ENCODE peak calls at places on chromosomes 2 and 18, in five cellular contexts. Z is activated naive CD4-positive, alpha-beta T cell treated with anti-CD3 and anti-CD28 coated beads, Interleukin-2, amount 50 U/mL, for 72 hours; V is naive thymus-derived CD8-positive, alpha-beta T cell; G is activated B cell treated with CpG ODN at 0.5 μM for 24 hours; X is heart left ventricle. J is an unnamed sample.

GRCh38 chr2:203809084-203809521 is 58.5 kb upstream of the CTLA4 start:
- ATAC-seq in G (no peak), V (no peak), Z (no peak), X (no peak), J (no peak)

GRCh38 chr18:74868461-74868860 is 270.8 kb downstream of the ZNF407 start:
- ATAC-seq in X (peak), G (no peak), V (no peak), Z (no peak), J (no peak)

GRCh38 chr2:131658769-131659131 is 131.1 kb downstream of the CCDC74A start:
- ATAC-seq in Z (no peak), G (no peak), V (no peak), X (no peak), J (no peak)

GRCh38 chr2:44364604-44365003 is 2.9 kb downstream of the CAMKMT start:
- ATAC-seq in G (no peak), V (no peak), Z (no peak), X (no peak), J (no peak)

GRCh38 chr2:199488772-199489400 is 31.1 kb upstream of the SATB2 start:
- ATAC-seq in G (no peak), V (no peak), Z (peak), X (no peak), J (peak)

GRCh38 chr18:2589345-2590060 is 18.1 kb downstream of the NDC80 start:
- ATAC-seq in V (peak), G (peak), X (peak), Z (peak), J (no peak)

GRCh38 chr2:107711941-107712340 is 114.8 kb upstream of the RGPD4 start:
- ATAC-seq in Z (no peak), X (no peak), G (no peak), V (no peak), J (no peak)

GRCh38 chr18:37426536-37427080 is 139.0 kb downstream of the CELF4 start:
- ATAC-seq in X (no peak), G (no peak), Z (no peak), V (no peak), J (no peak)

GRCh38 chr2:168974370-168974769 is 56.8 kb downstream of the ABCB11 start:
- ATAC-seq in V (no peak), X (no peak), Z (no peak), G (no peak), J (no peak)

GRCh38 chr2:175947073-175947472 is 55.0 kb downstream of the LNPK start:
- ATAC-seq in G (no peak), V (no peak), X (no peak), Z (no peak), J (no peak)

GRCh38 chr18:50607374-50607933 is 47.6 kb downstream of the MAPK4 start:
- ATAC-seq in V (no peak), G (no peak), X (peak), Z (no peak), J (no peak)

GRCh38 chr2:223901854-223902253 is 43.3 kb downstream of the WDFY1 start:
- ATAC-seq in X (no peak), Z (no peak), V (no peak), G (no peak), J (peak)

GRCh38 chr18:28048612-28049011 is 128.3 kb downstream of the CDH2 start:
- ATAC-seq in G (no peak), Z (no peak), X (no peak), V (no peak), J (no peak)

GRCh38 chr2:47083886-47084682 is 71.0 kb downstream of the STPG4 start:
- ATAC-seq in X (peak), G (no peak), V (no peak), Z (no peak), J (no peak)

GRCh38 chr2:219430633-219431615 is 3.7 kb upstream of the SPEG start:
- ATAC-seq in X (peak), Z (peak), V (peak), G (peak), J (no peak)

GRCh38 chr2:50448556-50448955 is 583.4 kb downstream of the NRXN1 start:
- ATAC-seq in G (no peak), V (no peak), X (no peak), Z (no peak), J (no peak)

GRCh38 chr2:227617316-227618250 is at the start of gene SCYGR4:
- ATAC-seq in Z (no peak), V (no peak), G (no peak), X (peak), J (no peak)

GRCh38 chr2:191866675-191867506 is 20.0 kb upstream of the CAVIN2 start:
- ATAC-seq in X (peak), G (no peak), V (no peak), Z (no peak), J (no peak)

J was measured in stimulated activated memory B cell treated with anti-CD40 and anti-IgM and Interleukin-4, amounts not matched to agents 10 μg/mL and 1 μg/mL and 100 μg/mL, for 72 hours.